ENCODE peak calls at places on chromosomes 7 and 10, in eight cellular contexts. One of them, this sample, is unnamed. For H3K4me1, the result is how much of the 10 kb centered on the place peaks cover.

GRCh38 chr7:151114151-151115090 is 28.1 kb downstream of the AGAP3 start:
- DNase-seq in mesendoderm: peak
- DNase-seq in left ventricle myocardium inferior: no peak
- DNase-seq in lower lobe of right lung: peak
- DNase-seq in uterus: no peak
- DNase-seq in HAP-1: no peak
- DNase-seq in left lung: peak
- DNase-seq in heart right ventricle: no peak
- DNase-seq in this sample: peak

GRCh38 chr7:142355328-142355727 is 97.5 kb upstream of the PRSS58 start:
- DNase-seq in mesendoderm: no peak
- DNase-seq in left ventricle myocardium inferior: no peak
- DNase-seq in lower lobe of right lung: no peak
- DNase-seq in uterus: no peak
- DNase-seq in HAP-1: no peak
- DNase-seq in left lung: no peak
- DNase-seq in heart right ventricle: no peak
- DNase-seq in this sample: no peak

GRCh38 chr7:101608772-101609713 is 20.1 kb downstream of the MYL10 start:
- DNase-seq in mesendoderm: peak
- DNase-seq in left ventricle myocardium inferior: no peak
- DNase-seq in lower lobe of right lung: peak
- DNase-seq in uterus: no peak
- DNase-seq in HAP-1: no peak
- DNase-seq in left lung: peak
- DNase-seq in heart right ventricle: no peak
- DNase-seq in this sample: no peak

GRCh38 chr7:149494738-149495368 is 2.8 kb downstream of the ZNF746 start:
- DNase-seq in mesendoderm: no peak
- DNase-seq in left ventricle myocardium inferior: no peak
- DNase-seq in lower lobe of right lung: no peak
- DNase-seq in uterus: no peak
- DNase-seq in HAP-1: no peak
- DNase-seq in left lung: no peak
- DNase-seq in heart right ventricle: no peak
- DNase-seq in this sample: no peak

GRCh38 chr7:129784783-129785456 is 167.8 kb downstream of the UBE2H start:
- DNase-seq in mesendoderm: no peak
- DNase-seq in left ventricle myocardium inferior: peak
- DNase-seq in lower lobe of right lung: no peak
- DNase-seq in uterus: no peak
- DNase-seq in HAP-1: no peak
- DNase-seq in left lung: peak
- DNase-seq in heart right ventricle: no peak
- DNase-seq in this sample: no peak

GRCh38 chr7:152521420-152522337 is 85.9 kb upstream of the KMT2C start:
- DNase-seq in mesendoderm: no peak
- DNase-seq in left ventricle myocardium inferior: no peak
- DNase-seq in lower lobe of right lung: no peak
- DNase-seq in uterus: no peak
- DNase-seq in HAP-1: peak
- DNase-seq in left lung: no peak
- DNase-seq in heart right ventricle: no peak
- DNase-seq in this sample: no peak

GRCh38 chr7:157433628-157434027 is 96.8 kb downstream of the DNAJB6 start:
- DNase-seq in mesendoderm: no peak
- DNase-seq in left ventricle myocardium inferior: no peak
- DNase-seq in lower lobe of right lung: peak
- DNase-seq in uterus: no peak
- DNase-seq in HAP-1: no peak
- DNase-seq in left lung: no peak
- DNase-seq in heart right ventricle: no peak
- DNase-seq in this sample: no peak

GRCh38 chr10:27242473-27242950 is 1.9 kb upstream of the ACBD5 start:
- DNase-seq in mesendoderm: no peak
- DNase-seq in left ventricle myocardium inferior: no peak
- DNase-seq in lower lobe of right lung: no peak
- DNase-seq in uterus: no peak
- DNase-seq in HAP-1: no peak
- DNase-seq in left lung: no peak
- DNase-seq in heart right ventricle: no peak
- DNase-seq in this sample: no peak

GRCh38 chr7:127819975-127820778 is 168.2 kb downstream of the SND1 start:
- DNase-seq in mesendoderm: peak
- DNase-seq in left ventricle myocardium inferior: no peak
- DNase-seq in lower lobe of right lung: no peak
- DNase-seq in uterus: no peak
- DNase-seq in HAP-1: no peak
- DNase-seq in left lung: no peak
- DNase-seq in heart right ventricle: no peak
- DNase-seq in this sample: peak

GRCh38 chr10:74887614-74888284 is 61.3 kb downstream of the KAT6B start:
- DNase-seq in mesendoderm: no peak
- DNase-seq in left ventricle myocardium inferior: no peak
- DNase-seq in lower lobe of right lung: no peak
- DNase-seq in uterus: no peak
- DNase-seq in HAP-1: no peak
- DNase-seq in left lung: no peak
- DNase-seq in heart right ventricle: no peak
- DNase-seq in this sample: no peak

GRCh38 chr10:104680467-104681401 is 39.6 kb downstream of the SORCS3 start:
- DNase-seq in mesendoderm: peak
- DNase-seq in left ventricle myocardium inferior: no peak
- DNase-seq in lower lobe of right lung: no peak
- DNase-seq in uterus: no peak
- DNase-seq in HAP-1: no peak
- DNase-seq in left lung: peak
- DNase-seq in heart right ventricle: peak
- DNase-seq in this sample: peak

GRCh38 chr10:52312999-52313349 is 1.1 kb upstream of the DKK1 start:
- DNase-seq in mesendoderm: no peak
- DNase-seq in left ventricle myocardium inferior: no peak
- DNase-seq in lower lobe of right lung: no peak
- DNase-seq in uterus: no peak
- DNase-seq in HAP-1: no peak
- DNase-seq in left lung: no peak
- DNase-seq in heart right ventricle: no peak
- DNase-seq in this sample: no peak

GRCh38 chr10:106214243-106214642 is 950.3 kb downstream of the SORCS1 start:
- DNase-seq in mesendoderm: no peak
- DNase-seq in left ventricle myocardium inferior: no peak
- DNase-seq in lower lobe of right lung: no peak
- DNase-seq in uterus: no peak
- DNase-seq in HAP-1: no peak
- DNase-seq in left lung: no peak
- DNase-seq in heart right ventricle: no peak
- DNase-seq in this sample: no peak

GRCh38 chr10:132872658-132873057 is 69.7 kb downstream of the CFAP46 start:
- DNase-seq in mesendoderm: no peak
- DNase-seq in left ventricle myocardium inferior: no peak
- DNase-seq in lower lobe of right lung: no peak
- DNase-seq in uterus: no peak
- DNase-seq in HAP-1: no peak
- DNase-seq in left lung: peak
- DNase-seq in heart right ventricle: peak
- DNase-seq in this sample: no peak

GRCh38 chr7:99137418-99138180 is 6.3 kb downstream of the SMURF1 start:
- DNase-seq in mesendoderm: peak
- DNase-seq in left ventricle myocardium inferior: no peak
- DNase-seq in lower lobe of right lung: no peak
- DNase-seq in uterus: peak
- DNase-seq in HAP-1: peak
- DNase-seq in left lung: no peak
- DNase-seq in heart right ventricle: no peak
- DNase-seq in this sample: peak
- H3K4me1 ChIP-seq in mesendoderm: under half
- H3K4me1 ChIP-seq in left ventricle myocardium inferior: half or more
- H3K4me1 ChIP-seq in lower lobe of right lung: half or more
- H3K4me1 ChIP-seq in uterus: under half
- H3K4me1 ChIP-seq in HAP-1: half or more
- H3K4me1 ChIP-seq in left lung: half or more
- H3K4me1 ChIP-seq in heart right ventricle: half or more
- H3K4me1 ChIP-seq in this sample: under half

GRCh38 chr10:23694921-23695824 is 256.3 kb downstream of the OTUD1 start:
- DNase-seq in mesendoderm: peak
- DNase-seq in left ventricle myocardium inferior: no peak
- DNase-seq in lower lobe of right lung: no peak
- DNase-seq in uterus: no peak
- DNase-seq in HAP-1: no peak
- DNase-seq in left lung: no peak
- DNase-seq in heart right ventricle: no peak
- DNase-seq in this sample: peak
- H3K4me3 ChIP-seq in mesendoderm: no peak
- H3K4me3 ChIP-seq in left ventricle myocardium inferior: peak
- H3K4me3 ChIP-seq in lower lobe of right lung: peak
- H3K4me3 ChIP-seq in uterus: no peak
- H3K4me3 ChIP-seq in HAP-1: no peak
- H3K4me3 ChIP-seq in left lung: no peak
- H3K4me3 ChIP-seq in heart right ventricle: peak
- H3K4me3 ChIP-seq in this sample: peak

GRCh38 chr10:110651044-110651958 is 7.2 kb downstream of the RBM20 start:
- DNase-seq in mesendoderm: no peak
- DNase-seq in left ventricle myocardium inferior: no peak
- DNase-seq in lower lobe of right lung: no peak
- DNase-seq in uterus: no peak
- DNase-seq in HAP-1: no peak
- DNase-seq in left lung: no peak
- DNase-seq in heart right ventricle: peak
- DNase-seq in this sample: no peak

GRCh38 chr10:110647136-110647430 is 2.9 kb downstream of the RBM20 start:
- DNase-seq in mesendoderm: no peak
- DNase-seq in left ventricle myocardium inferior: no peak
- DNase-seq in lower lobe of right lung: no peak
- DNase-seq in uterus: no peak
- DNase-seq in HAP-1: no peak
- DNase-seq in left lung: no peak
- DNase-seq in heart right ventricle: no peak
- DNase-seq in this sample: no peak

GRCh38 chr10:110648743-110649651 is 4.9 kb downstream of the RBM20 start:
- DNase-seq in mesendoderm: no peak
- DNase-seq in left ventricle myocardium inferior: no peak
- DNase-seq in lower lobe of right lung: no peak
- DNase-seq in uterus: no peak
- DNase-seq in HAP-1: no peak
- DNase-seq in left lung: no peak
- DNase-seq in heart right ventricle: no peak
- DNase-seq in this sample: peak

GRCh38 chr10:110650265-110650668 is 6.1 kb downstream of the RBM20 start:
- DNase-seq in mesendoderm: no peak
- DNase-seq in left ventricle myocardium inferior: no peak
- DNase-seq in lower lobe of right lung: no peak
- DNase-seq in uterus: no peak
- DNase-seq in HAP-1: no peak
- DNase-seq in left lung: no peak
- DNase-seq in heart right ventricle: no peak
- DNase-seq in this sample: no peak

GRCh38 chr10:110649652-110650264 is 5.6 kb downstream of the RBM20 start:
- DNase-seq in mesendoderm: no peak
- DNase-seq in left ventricle myocardium inferior: no peak
- DNase-seq in lower lobe of right lung: no peak
- DNase-seq in uterus: no peak
- DNase-seq in HAP-1: no peak
- DNase-seq in left lung: no peak
- DNase-seq in heart right ventricle: no peak
- DNase-seq in this sample: peak
- H3K4me1 ChIP-seq in mesendoderm: under half
- H3K4me1 ChIP-seq in left ventricle myocardium inferior: half or more
- H3K4me1 ChIP-seq in lower lobe of right lung: under half
- H3K4me1 ChIP-seq in uterus: under half
- H3K4me1 ChIP-seq in HAP-1: under half
- H3K4me1 ChIP-seq in left lung: under half
- H3K4me1 ChIP-seq in heart right ventricle: under half
- H3K4me1 ChIP-seq in this sample: half or more

GRCh38 chr7:51054231-51054630 is 262.4 kb downstream of the COBL start:
- DNase-seq in mesendoderm: no peak
- DNase-seq in left ventricle myocardium inferior: no peak
- DNase-seq in lower lobe of right lung: no peak
- DNase-seq in uterus: no peak
- DNase-seq in HAP-1: no peak
- DNase-seq in left lung: no peak
- DNase-seq in heart right ventricle: no peak
- DNase-seq in this sample: no peak
- H3K4me3 ChIP-seq in mesendoderm: no peak
- H3K4me3 ChIP-seq in left ventricle myocardium inferior: no peak
- H3K4me3 ChIP-seq in lower lobe of right lung: no peak
- H3K4me3 ChIP-seq in uterus: no peak
- H3K4me3 ChIP-seq in HAP-1: no peak
- H3K4me3 ChIP-seq in left lung: no peak
- H3K4me3 ChIP-seq in heart right ventricle: no peak
- H3K4me3 ChIP-seq in this sample: no peak

GRCh38 chr7:28083159-28083997 is 97.2 kb downstream of the JAZF1 start:
- DNase-seq in mesendoderm: no peak
- DNase-seq in left ventricle myocardium inferior: no peak
- DNase-seq in lower lobe of right lung: no peak
- DNase-seq in uterus: no peak
- DNase-seq in HAP-1: no peak
- DNase-seq in left lung: no peak
- DNase-seq in heart right ventricle: no peak
- DNase-seq in this sample: no peak
- H3K4me1 ChIP-seq in mesendoderm: under half
- H3K4me1 ChIP-seq in left ventricle myocardium inferior: under half
- H3K4me1 ChIP-seq in lower lobe of right lung: under half
- H3K4me1 ChIP-seq in uterus: under half
- H3K4me1 ChIP-seq in HAP-1: under half
- H3K4me1 ChIP-seq in left lung: half or more
- H3K4me1 ChIP-seq in heart right ventricle: half or more
- H3K4me1 ChIP-seq in this sample: under half

GRCh38 chr10:59175538-59176240 is 754 bp upstream of the PHYHIPL start:
- DNase-seq in mesendoderm: peak
- DNase-seq in left ventricle myocardium inferior: no peak
- DNase-seq in lower lobe of right lung: peak
- DNase-seq in uterus: no peak
- DNase-seq in HAP-1: no peak
- DNase-seq in left lung: no peak
- DNase-seq in heart right ventricle: no peak
- DNase-seq in this sample: no peak
- H3K4me3 ChIP-seq in mesendoderm: no peak
- H3K4me3 ChIP-seq in left ventricle myocardium inferior: peak
- H3K4me3 ChIP-seq in lower lobe of right lung: peak
- H3K4me3 ChIP-seq in uterus: no peak
- H3K4me3 ChIP-seq in HAP-1: no peak
- H3K4me3 ChIP-seq in left lung: no peak
- H3K4me3 ChIP-seq in heart right ventricle: peak
- H3K4me3 ChIP-seq in this sample: peak